ENCODE peak calls at places on chromosomes 1 and 21, in eight cellular contexts. B, D, U, W, C, V, E and R are unnamed samples.

GRCh38 chr1:97050501-97050900 is 328.9 kb downstream of the PTBP2 start:
- DNase-seq in E (no peak), V (no peak), C (no peak), U (no peak), B (no peak), W (no peak), D (peak), R (no peak)

GRCh38 chr1:29696656-29697390 is 460.5 kb downstream of the PTPRU start:
- DNase-seq in U (no peak), B (no peak), W (no peak), C (no peak), D (no peak), E (no peak), V (no peak), R (no peak)

GRCh38 chr1:169115891-169116585 is 9.5 kb downstream of the ATP1B1 start:
- DNase-seq in B (no peak), E (peak), D (no peak), V (peak), U (peak), W (no peak), C (peak), R (peak)

GRCh38 chr1:3037281-3038040 is 16.2 kb downstream of the ACTRT2 start:
- DNase-seq in U (no peak), W (no peak), B (no peak), E (peak), D (no peak), V (no peak), C (peak), R (no peak)

GRCh38 chr1:183769956-183770815 is 34.7 kb upstream of the RGL1 start:
- DNase-seq in B (no peak), W (no peak), D (no peak), C (no peak), U (no peak), V (no peak), E (no peak), R (no peak)

GRCh38 chr1:39501666-39502065 is 10.2 kb downstream of the BMP8A start:
- DNase-seq in C (no peak), E (no peak), W (no peak), B (no peak), U (no peak), V (no peak), D (no peak), R (no peak)

GRCh38 chr1:1552263-1552639 is 11.8 kb upstream of the TMEM240 start:
- DNase-seq in C (no peak), U (no peak), E (no peak), W (no peak), D (no peak), B (no peak), V (no peak), R (no peak)

GRCh38 chr1:226064168-226064815 is 1.8 kb downstream of the H3-3A start:
- DNase-seq in C (no peak), V (no peak), W (no peak), E (no peak), B (no peak), D (no peak), U (no peak), R (no peak)

GRCh38 chr1:42737257-42737656 is 2.8 kb downstream of the CLDN19 start:
- DNase-seq in E (no peak), D (no peak), U (peak), W (no peak), V (peak), C (peak), B (no peak), R (peak)

GRCh38 chr1:226632169-226632884 is 83.8 kb downstream of the STUM start:
- DNase-seq in W (no peak), D (no peak), E (peak), V (no peak), U (peak), B (no peak), C (peak), R (peak)

GRCh38 chr21:36756527-36756926 is 57.6 kb downstream of the SIM2 start:
- DNase-seq in C (no peak), E (no peak), V (no peak), B (no peak), D (no peak), U (no peak), W (no peak), R (no peak)

GRCh38 chr1:121595089-121595488 is 410.3 kb downstream of the SRGAP2C start:
- DNase-seq in E (no peak), W (no peak), D (no peak), B (no peak), V (no peak), U (no peak), C (no peak), R (no peak)

GRCh38 chr1:189851806-189852367 is 625.8 kb downstream of the BRINP3 start:
- DNase-seq in U (no peak), C (no peak), B (no peak), W (no peak), D (no peak), V (no peak), E (no peak), R (no peak)

GRCh38 chr1:96688737-96689136 is 32.8 kb upstream of the PTBP2 start:
- DNase-seq in D (no peak), E (no peak), V (no peak), W (no peak), C (no peak), U (no peak), B (no peak), R (no peak)

GRCh38 chr1:53107570-53108322 is 34.7 kb downstream of the SLC1A7 start:
- DNase-seq in E (no peak), W (no peak), B (peak), D (no peak), C (no peak), U (no peak), V (peak), R (no peak)

GRCh38 chr1:106978477-106979322 is 77.8 kb upstream of the PRMT6 start:
- DNase-seq in C (no peak), D (no peak), W (no peak), B (no peak), U (no peak), E (no peak), V (peak), R (no peak)

GRCh38 chr1:201772178-201772577 is 56.8 kb upstream of the IPO9 start:
- DNase-seq in B (no peak), C (no peak), E (no peak), U (no peak), W (no peak), D (no peak), V (no peak), R (no peak)
- TF ChIP-seq POLR2A in B (no peak), C (no peak), E (no peak), U (no peak), W (no peak), D (no peak), V (no peak), R (no peak)

GRCh38 chr1:27150641-27151040 is 4.3 kb downstream of the SLC9A1 start:
- DNase-seq in B (no peak), C (no peak), D (no peak), V (no peak), E (no peak), U (no peak), W (no peak), R (no peak)

GRCh38 chr1:27152829-27153548 is 1.9 kb downstream of the SLC9A1 start:
- DNase-seq in U (no peak), D (no peak), V (no peak), C (no peak), E (no peak), W (no peak), B (no peak), R (no peak)

GRCh38 chr1:27153549-27153886 is 1.4 kb downstream of the SLC9A1 start:
- DNase-seq in D (no peak), V (peak), C (no peak), W (peak), B (no peak), E (no peak), U (no peak), R (no peak)

GRCh38 chr1:27153927-27154358 is 982 bp downstream of the SLC9A1 start:
- DNase-seq in E (no peak), D (no peak), U (no peak), W (no peak), B (no peak), C (no peak), V (no peak), R (no peak)

GRCh38 chr1:27152004-27152828 is 2.7 kb downstream of the SLC9A1 start:
- DNase-seq in C (no peak), U (no peak), D (no peak), W (no peak), E (peak), B (no peak), V (no peak), R (no peak)
- H3K4me3 ChIP-seq in C (no peak), U (peak), D (no peak), W (peak), E (peak), B (no peak), V (peak), R (peak)

GRCh38 chr1:12436345-12436658 is 181.7 kb downstream of the DHRS3 start:
- DNase-seq in W (no peak), B (no peak), D (no peak), U (no peak), E (no peak), C (no peak), V (no peak), R (no peak)

GRCh38 chr1:12437629-12438028 is 180.4 kb downstream of the DHRS3 start:
- DNase-seq in E (no peak), V (no peak), C (no peak), U (no peak), B (no peak), W (no peak), D (no peak), R (no peak)

GRCh38 chr1:12439083-12439482 is 178.9 kb downstream of the DHRS3 start:
- DNase-seq in D (no peak), W (no peak), B (no peak), E (no peak), V (no peak), C (no peak), U (no peak), R (no peak)

GRCh38 chr1:12436817-12437599 is 181.0 kb downstream of the DHRS3 start:
- DNase-seq in W (no peak), C (no peak), B (no peak), U (no peak), D (no peak), V (no peak), E (no peak), R (no peak)

DNA sequence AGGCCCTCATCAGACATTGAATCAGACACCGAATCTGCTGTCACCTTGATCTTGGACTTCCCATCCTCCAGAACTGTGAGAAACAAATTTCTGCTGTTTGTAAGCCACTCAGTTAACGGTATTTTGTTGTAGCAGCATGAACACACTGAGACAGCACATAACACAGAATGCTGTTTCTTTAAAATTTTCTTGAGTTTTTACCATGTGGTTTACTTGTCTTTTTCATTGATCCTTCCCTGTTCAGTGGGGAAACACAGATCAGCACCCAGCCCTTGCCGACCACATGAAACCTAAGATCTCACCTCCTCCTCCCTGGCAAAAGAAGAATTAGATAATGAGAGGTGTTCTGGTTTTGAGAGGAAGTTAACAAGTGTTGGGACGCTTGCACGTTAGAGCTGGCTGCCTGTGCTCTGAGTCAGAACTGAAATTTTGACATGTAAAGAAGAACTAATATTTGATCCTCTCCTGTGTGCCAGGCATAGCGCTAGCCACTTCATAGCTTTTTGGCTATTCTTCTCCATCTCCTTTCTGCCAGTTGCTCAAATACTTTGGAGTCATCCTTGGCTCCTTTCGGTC is 179.6 kb downstream of the DHRS3 start:
- DNase-seq in B (no peak), U (no peak), V (no peak), C (no peak), W (no peak), E (no peak), D (no peak), R (no peak)
- TF ChIP-seq POLR2A in B (no peak), U (no peak), V (no peak), C (no peak), W (no peak), E (no peak), D (no peak), R (no peak)

GRCh38 chr21:42061195-42061865 is 9.8 kb upstream of the UMODL1 start:
- DNase-seq in V (no peak), B (no peak), C (no peak), E (peak), D (no peak), U (peak), W (peak), R (no peak)
- H3K4me3 ChIP-seq in V (no peak), B (no peak), C (no peak), E (no peak), D (no peak), U (no peak), W (no peak), R (no peak)

DNA sequence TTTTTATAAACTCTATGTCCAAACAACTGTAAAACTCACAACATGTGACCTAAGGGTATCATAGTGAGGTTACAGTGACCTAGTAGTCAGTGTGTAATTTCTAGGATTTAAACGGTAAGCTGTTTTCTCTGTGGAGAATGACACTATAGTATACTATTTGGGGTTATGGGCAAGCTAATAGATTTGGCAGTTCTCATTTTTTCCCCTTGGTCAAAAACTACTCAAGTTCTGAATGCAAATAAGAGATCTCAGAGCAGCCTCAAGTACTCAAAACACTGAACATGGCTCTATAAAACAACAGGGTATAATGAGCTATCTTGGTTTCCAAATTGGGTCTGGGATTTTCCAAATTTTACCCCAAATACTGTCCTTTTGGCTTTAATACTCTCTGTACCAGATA is 88.5 kb upstream of the HMCN1 start:
- DNase-seq in E (no peak), W (no peak), C (no peak), D (no peak), B (no peak), U (no peak), V (no peak), R (no peak)
- TF ChIP-seq POLR2A in E (no peak), W (no peak), C (no peak), D (no peak), B (no peak), U (no peak), V (no peak), R (no peak)

GRCh38 chr21:45404726-45405270 is at the start of gene COL18A1:
- DNase-seq in U (no peak), V (peak), B (peak), W (no peak), C (no peak), E (peak), D (no peak), R (no peak)
- H3K4me3 ChIP-seq in U (peak), V (peak), B (peak), W (peak), C (peak), E (peak), D (peak), R (peak)

GRCh38 chr1:153805042-153805745 is 30.0 kb downstream of the SLC27A3 start:
- DNase-seq in E (peak), U (peak), D (peak), W (peak), C (peak), B (peak), V (peak), R (peak)
- TF ChIP-seq POLR2A in E (no peak), U (no peak), D (no peak), W (no peak), C (no peak), B (no peak), V (no peak), R (no peak)

GRCh38 chr1:60010690-60011089 is 62.9 kb downstream of the C1orf87 start:
- DNase-seq in U (no peak), W (no peak), V (no peak), D (no peak), B (no peak), C (no peak), E (no peak), R (no peak)
- H3K4me3 ChIP-seq in U (no peak), W (no peak), V (no peak), D (no peak), B (no peak), C (no peak), E (no peak), R (no peak)

GRCh38 chr1:35769188-35769758 is 505 bp downstream of the CLSPN start:
- DNase-seq in V (peak), D (peak), W (peak), U (peak), E (peak), C (peak), B (peak), R (peak)
- TF ChIP-seq POLR2A in V (peak), D (no peak), W (no peak), U (peak), E (peak), C (no peak), B (peak), R (no peak)

GRCh38 chr21:45556302-45556644 is 14.0 kb upstream of the SLC19A1 start:
- DNase-seq in B (no peak), C (no peak), E (no peak), W (no peak), U (no peak), D (no peak), V (no peak), R (no peak)
- H3K4me3 ChIP-seq in B (no peak), C (no peak), E (peak), W (peak), U (peak), D (peak), V (no peak), R (peak)